ENCODE peak calls at places on chromosomes 11 and 22, in eight cellular contexts. S, X, D, B, J, N, O and W are unnamed samples.

GRCh38 chr22:47632646-47633045 is 870.2 kb downstream of the TBC1D22A start:
- DNase-seq in D (no peak), O (no peak), N (no peak), X (no peak), J (no peak), S (no peak), B (no peak), W (no peak)

GRCh38 chr11:28566643-28567042 is 458.5 kb downstream of the METTL15 start:
- DNase-seq in B (peak; percentile 80), D (peak; percentile 92), X (peak; percentile 99), O (peak; percentile 13), N (peak; percentile 4), S (peak; percentile 87), J (peak; percentile 92), W (peak; percentile 95)

GRCh38 chr11:48049036-48049435 is 68.7 kb downstream of the PTPRJ start:
- DNase-seq in B (no peak), J (no peak), X (no peak), N (no peak), S (no peak), O (no peak), D (no peak), W (no peak)

GRCh38 chr11:16902979-16903378 is 111.2 kb downstream of the PLEKHA7 start:
- DNase-seq in D (no peak), O (no peak), X (no peak), N (no peak), S (no peak), J (peak; percentile 80), B (no peak), W (no peak)

GRCh38 chr22:36331912-36332622 is 55.7 kb downstream of the MYH9 start:
- DNase-seq in O (peak; percentile 58), D (no peak), B (peak; percentile 90), S (no peak), N (no peak), J (peak; percentile 70), X (no peak), W (peak; percentile 67)

GRCh38 chr22:48629631-48630443 is 1197.8 kb downstream of the BRD1 start:
- DNase-seq in B (no peak), X (no peak), O (no peak), N (no peak), S (no peak), D (no peak), J (no peak), W (no peak)

GRCh38 chr11:68036717-68037239 is 2.0 kb upstream of the TCIRG1 start:
- DNase-seq in X (no peak), D (no peak), S (no peak), J (no peak), O (no peak), N (no peak), B (peak; percentile 87), W (no peak)

GRCh38 chr11:72237112-72237931 is 6.7 kb downstream of the PHOX2A start:
- DNase-seq in J (no peak), X (no peak), D (no peak), B (no peak), O (no peak), N (no peak), S (no peak), W (no peak)

GRCh38 chr11:69508974-69509373 is 27.5 kb downstream of the LINC01488 start:
- DNase-seq in S (no peak), D (no peak), B (no peak), J (peak; percentile 9), N (no peak), X (no peak), O (no peak), W (no peak)

GRCh38 chr22:36425977-36426523 is 38.3 kb upstream of the MYH9 start:
- DNase-seq in D (no peak), S (no peak), B (peak; percentile 85), N (peak; percentile 73), O (no peak), J (no peak), X (peak; percentile 81), W (peak; percentile 59)

GRCh38 chr11:18282626-18283025 is 16.6 kb downstream of the SAA1 start:
- DNase-seq in D (no peak), S (no peak), B (no peak), X (no peak), N (no peak), J (no peak), O (no peak), W (no peak)

GRCh38 chr22:46415816-46416536 is 80.5 kb downstream of the TRMU start:
- DNase-seq in D (no peak), J (no peak), N (no peak), O (no peak), S (no peak), X (no peak), B (peak; percentile 51), W (no peak)

GRCh38 chr22:26127126-26127525 is 42.1 kb upstream of the SEZ6L start:
- DNase-seq in X (no peak), J (no peak), B (no peak), S (no peak), D (no peak), N (no peak), O (no peak), W (no peak)

GRCh38 chr22:18048441-18048898 is 24.1 kb upstream of the MICAL3 start:
- DNase-seq in J (no peak), S (no peak), D (no peak), N (peak; percentile 47), X (peak; percentile 94), B (no peak), O (no peak), W (peak; percentile 57)

GRCh38 chr11:47506363-47506762 is 46.6 kb downstream of the CELF1 start:
- DNase-seq in N (no peak), B (no peak), D (no peak), O (no peak), J (no peak), S (no peak), X (peak; percentile 79), W (no peak)

GRCh38 chr11:73367482-73368024 is 8.6 kb upstream of the RELT start:
- DNase-seq in S (no peak), X (no peak), D (no peak), J (no peak), O (no peak), N (no peak), B (no peak), W (no peak)

GRCh38 chr11:59615132-59615636 is 390 bp downstream of the OSBP start:
- DNase-seq in S (no peak), B (peak; percentile 67), X (no peak), J (no peak), O (peak; percentile 13), D (no peak), N (peak; percentile 37), W (peak; percentile 23)

GRCh38 chr11:74015919-74016684 is 7.2 kb upstream of the UCP3 start:
- DNase-seq in N (peak; percentile 89), O (no peak), X (no peak), D (no peak), B (no peak), S (no peak), J (no peak), W (no peak)

DNA sequence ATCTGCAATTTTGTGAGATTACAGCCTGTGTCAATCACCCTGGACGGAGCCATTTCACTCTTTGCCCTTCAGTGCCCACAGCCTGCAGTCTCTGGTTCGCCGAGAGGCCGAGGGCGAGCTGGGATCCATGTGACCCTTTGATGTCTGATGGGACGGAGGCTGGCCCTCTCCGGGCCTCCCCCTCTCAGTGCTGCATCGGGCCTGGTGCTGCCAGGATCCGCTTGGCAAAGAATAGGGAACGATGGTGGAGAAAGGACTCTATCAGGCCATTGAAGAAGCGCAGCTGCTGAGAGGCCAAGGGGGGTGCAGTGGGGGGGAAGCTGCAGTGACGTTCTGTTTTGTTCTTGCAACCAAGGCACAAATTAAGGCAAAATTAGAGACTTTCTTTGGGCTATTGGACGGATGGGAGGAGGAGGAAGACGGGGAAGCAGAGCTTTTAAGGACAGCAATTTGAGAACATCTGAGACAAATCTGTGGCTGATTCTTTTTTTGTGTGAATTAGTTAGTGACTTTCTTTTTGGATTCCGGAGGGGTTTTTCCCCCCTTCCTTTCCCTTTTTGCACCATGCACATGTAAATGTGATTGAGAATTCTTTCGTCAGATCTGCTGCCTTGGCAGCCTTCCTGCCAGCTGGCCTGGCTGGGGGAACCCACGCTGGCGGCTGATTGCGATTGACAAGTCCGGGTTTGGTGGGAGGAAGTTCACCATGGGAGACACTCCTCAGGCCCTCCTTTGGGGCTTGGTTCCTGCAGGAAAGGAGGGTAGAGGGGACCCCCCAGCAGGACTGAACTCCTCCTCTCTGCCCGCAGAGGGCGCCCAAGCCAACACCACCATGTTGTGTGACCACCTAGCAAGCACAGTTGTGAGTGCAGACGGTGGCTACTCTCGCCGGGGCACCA is 214.5 kb downstream of the NTM start:
- DNase-seq in X (no peak), J (no peak), N (peak; percentile 19), D (no peak), B (no peak), O (no peak), S (no peak), W (no peak)
- TF ChIP-seq CTCF in X (no peak), J (no peak), N (peak; percentile 32), D (peak; percentile 25), B (peak; percentile 6), O (no peak), S (no peak), W (peak; percentile 43)

GRCh38 chr11:704189-704798 is 1.7 kb upstream of the EPS8L2 start:
- DNase-seq in D (no peak), S (no peak), J (no peak), O (no peak), B (no peak), N (no peak), X (no peak), W (no peak)
- H3K4me3 ChIP-seq in D (no peak overlapping the region), S (no peak overlapping the region), J (no peak overlapping the region), O (no peak overlapping the region), B (no peak overlapping the region), N (no peak overlapping the region), X (no peak overlapping the region), W (no peak overlapping the region)

GRCh38 chr11:21142007-21142406 is 472.6 kb downstream of the NELL1 start:
- DNase-seq in S (no peak), B (no peak), J (no peak), N (no peak), D (no peak), O (no peak), X (no peak), W (no peak)
- TF ChIP-seq CTCF in S (no peak), B (no peak), J (no peak), N (no peak), D (no peak), O (no peak), X (no peak), W (no peak)

DNA sequence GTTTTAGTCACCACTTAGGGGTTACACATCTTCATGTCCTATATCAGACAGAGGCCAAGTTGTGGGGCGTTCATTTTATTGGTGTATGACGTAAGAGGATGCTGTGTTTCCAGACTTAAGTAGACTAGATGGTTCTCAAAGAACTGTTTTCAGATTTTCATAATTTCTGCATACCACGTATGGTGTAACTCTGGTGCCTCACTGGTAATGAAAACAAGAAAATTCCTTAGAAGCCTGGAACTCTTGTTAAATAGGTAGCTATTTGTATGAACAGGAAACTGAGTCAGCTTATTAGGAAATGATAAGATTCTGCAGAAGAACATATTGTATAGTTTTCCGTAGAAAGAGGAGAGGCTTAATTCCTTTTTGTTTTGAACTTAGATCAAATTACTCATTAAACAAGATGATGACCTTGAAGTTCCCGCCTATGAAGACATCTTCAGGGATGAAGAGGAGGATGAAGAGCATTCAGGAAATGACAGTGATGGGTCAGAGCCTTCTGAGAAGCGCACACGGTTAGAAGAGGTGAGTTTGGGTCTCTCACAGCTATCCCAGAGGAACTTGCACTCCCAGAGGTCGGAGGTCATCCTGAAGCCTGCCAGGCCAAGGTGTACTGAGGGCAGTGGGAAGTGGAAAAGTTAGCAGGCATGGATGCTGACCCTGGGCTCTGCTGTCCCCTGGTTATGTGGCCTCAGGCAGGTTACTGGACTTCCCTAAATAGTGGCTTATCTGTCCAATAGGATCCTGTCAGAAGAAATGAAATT is 3.9 kb downstream of the CDC45 start:
- DNase-seq in O (no peak), D (peak; percentile 67), N (no peak), X (peak; percentile 96), S (peak; percentile 89), B (no peak), J (peak; percentile 96), W (peak; percentile 95)
- H3K4me3 ChIP-seq in O (no peak overlapping the region), D (no peak overlapping the region), N (no peak overlapping the region), X (no peak overlapping the region), S (no peak overlapping the region), B (no peak overlapping the region), J (peak overlapping the region; percentile 42), W (no peak overlapping the region)